ENCODE peak calls at places on chromosomes 5 and 9, in four cellular contexts. O, B, A and D are unnamed samples.

GRCh38 chr5:161378701-161379100 is 167.8 kb downstream of the GABRB2 start:
- DNase-seq in O (no peak), B (no peak), A (no peak), D (no peak)

GRCh38 chr9:99285965-99286364 is 63.9 kb downstream of the SEC61B start:
- DNase-seq in O (no peak), B (no peak), A (no peak), D (no peak)

GRCh38 chr9:135379540-135380267 is 99.9 kb upstream of the PPP1R26 start:
- DNase-seq in O (no peak), B (no peak), A (no peak), D (no peak)

GRCh38 chr9:17631396-17631795 is 52.5 kb downstream of the SH3GL2 start:
- DNase-seq in O (no peak), B (no peak), A (no peak), D (no peak)

GRCh38 chr5:62326702-62327101 is 20.7 kb downstream of the KIF2A start:
- DNase-seq in O (no peak), B (no peak), A (no peak), D (no peak)

GRCh38 chr9:126522957-126523356 is 90.8 kb upstream of the LMX1B start:
- DNase-seq in O (no peak), B (no peak), A (no peak), D (no peak)

GRCh38 chr5:123599171-123599570 is 87.2 kb downstream of the CSNK1G3 start:
- DNase-seq in O (peak; percentile 13), B (no peak), A (no peak), D (no peak)

GRCh38 chr5:93607367-93608258 is 24.6 kb downstream of the NR2F1 start:
- DNase-seq in O (no peak), B (peak; percentile 29), A (no peak), D (no peak)

GRCh38 chr9:93126151-93126781 is 7.8 kb downstream of the NINJ1 start:
- DNase-seq in O (no peak), B (peak; percentile 53), A (no peak), D (no peak)

GRCh38 chr5:5348135-5348534 is 74.3 kb upstream of the ICE1 start:
- DNase-seq in O (no peak), B (no peak), A (no peak), D (no peak)

GRCh38 chr9:128098936-128099931 is 28.3 kb downstream of the PTGES2 start:
- DNase-seq in O (no peak), B (no peak), A (no peak), D (no peak)

GRCh38 chr9:116276651-116277121 is 123.1 kb downstream of the PAPPA start:
- DNase-seq in O (no peak), B (no peak), A (no peak), D (no peak)

GRCh38 chr9:84278131-84278530 is 62.4 kb downstream of the SLC28A3 start:
- DNase-seq in O (no peak), B (no peak), A (no peak), D (no peak)

GRCh38 chr5:89168766-89169165 is 285.8 kb upstream of the MEF2C start:
- DNase-seq in O (no peak), B (no peak), A (no peak), D (no peak)

GRCh38 chr5:11306365-11306764 is 545.3 kb upstream of the DAP start:
- DNase-seq in O (no peak), B (no peak), A (no peak), D (no peak)

GRCh38 chr9:88776717-88777497 is 214.4 kb upstream of the S1PR3 start:
- DNase-seq in O (no peak), B (no peak), A (no peak), D (no peak)

GRCh38 chr5:59972043-59972442 is 78.5 kb upstream of the PDE4D start:
- DNase-seq in O (no peak), B (no peak), A (no peak), D (no peak)

GRCh38 chr5:85784746-85785145 is 833.0 kb upstream of the COX7C start:
- DNase-seq in O (no peak), B (no peak), A (no peak), D (no peak)

GRCh38 chr9:130254753-130255637 is 10.6 kb upstream of the HMCN2 start:
- DNase-seq in O (no peak), B (no peak), A (no peak), D (peak; percentile 48)

GRCh38 chr9:100427366-100428263 is 672 bp downstream of the MSANTD3 start:
- DNase-seq in O (no peak), B (peak; percentile 16), A (peak; percentile 4), D (no peak)

GRCh38 chr9:107547303-107547702 is 57.7 kb upstream of the KLF4 start:
- DNase-seq in O (no peak), B (no peak), A (no peak), D (no peak)

GRCh38 chr9:36956908-36957307 is 77.2 kb downstream of the PAX5 start:
- DNase-seq in O (no peak), B (no peak), A (no peak), D (no peak)

GRCh38 chr9:34987160-34988040 is 2.1 kb upstream of the DNAJB5 start:
- DNase-seq in O (no peak), B (no peak), A (no peak), D (peak; percentile 78)

GRCh38 chr5:173973614-173973969 is 15.4 kb upstream of the C5orf47 start:
- DNase-seq in O (no peak), B (no peak), A (no peak), D (no peak)

GRCh38 chr5:159786901-159787691 is 129.2 kb upstream of the ADRA1B start:
- DNase-seq in O (no peak), B (no peak), A (no peak), D (no peak)